ENCODE peak calls at places on chromosomes 12 and 14, in six cellular contexts. H, B, J, L, X and D are unnamed samples.

GRCh38 chr14:77707355-77707723 is 484 bp downstream of the ALKBH1 start:
- DNase-seq in B (no peak), L (no peak), X (no peak), H (peak; percentile 31), J (no peak), D (peak; percentile 73)

GRCh38 chr14:56099081-56099797 is 19.0 kb upstream of the PELI2 start:
- DNase-seq in X (no peak), H (no peak), L (no peak), J (no peak), B (no peak), D (no peak)

GRCh38 chr12:6335451-6336078 is 6.3 kb downstream of the TNFRSF1A start:
- DNase-seq in H (peak; percentile 86), X (peak; percentile 87), J (peak; percentile 95), L (peak; percentile 82), B (peak; percentile 84), D (peak; percentile 58)

GRCh38 chr12:25313591-25313990 is 62.9 kb upstream of the KRAS start:
- DNase-seq in H (no peak), B (no peak), J (no peak), X (no peak), L (no peak), D (no peak)

GRCh38 chr12:116916714-116917114 is 6.0 kb downstream of the FBXW8 start:
- DNase-seq in B (no peak), H (peak; percentile 78), X (no peak), L (no peak), J (no peak), D (peak; percentile 43)

GRCh38 chr12:93614917-93615596 is 42.6 kb downstream of the SOCS2 start:
- DNase-seq in L (no peak), H (no peak), X (no peak), B (no peak), J (no peak), D (no peak)

GRCh38 chr14:23217621-23218020 is 20.1 kb upstream of the RNF212B start:
- DNase-seq in L (no peak), X (no peak), B (no peak), J (no peak), H (no peak), D (no peak)

GRCh38 chr14:85453401-85453800 is 76.5 kb upstream of the FLRT2 start:
- DNase-seq in B (no peak), L (no peak), H (no peak), X (no peak), J (no peak), D (no peak)

GRCh38 chr12:10398168-10398567 is 8.3 kb upstream of the KLRK1 start:
- DNase-seq in B (no peak), J (no peak), H (no peak), L (no peak), X (no peak), D (no peak)

GRCh38 chr12:79012616-79013015 is 148.0 kb downstream of the SYT1 start:
- DNase-seq in B (no peak), J (no peak), X (no peak), L (no peak), H (no peak), D (no peak)

GRCh38 chr12:70507442-70507841 is 129.8 kb downstream of the PTPRB start:
- DNase-seq in J (no peak), L (no peak), B (no peak), H (no peak), X (no peak), D (no peak)

GRCh38 chr14:69247691-69248440 is 12.1 kb upstream of the GALNT16 start:
- DNase-seq in J (no peak), L (peak; percentile 83), X (no peak), H (no peak), B (no peak), D (no peak)

GRCh38 chr14:22848391-22849164 is 12.2 kb downstream of the MMP14 start:
- DNase-seq in X (peak; percentile 83), J (peak; percentile 94), L (peak; percentile 88), B (no peak), H (no peak), D (no peak)

GRCh38 chr12:4701383-4701782 is 18.8 kb upstream of the GALNT8 start:
- DNase-seq in H (no peak), J (peak; percentile 92), L (peak; percentile 19), B (no peak), X (no peak), D (no peak)

DNA sequence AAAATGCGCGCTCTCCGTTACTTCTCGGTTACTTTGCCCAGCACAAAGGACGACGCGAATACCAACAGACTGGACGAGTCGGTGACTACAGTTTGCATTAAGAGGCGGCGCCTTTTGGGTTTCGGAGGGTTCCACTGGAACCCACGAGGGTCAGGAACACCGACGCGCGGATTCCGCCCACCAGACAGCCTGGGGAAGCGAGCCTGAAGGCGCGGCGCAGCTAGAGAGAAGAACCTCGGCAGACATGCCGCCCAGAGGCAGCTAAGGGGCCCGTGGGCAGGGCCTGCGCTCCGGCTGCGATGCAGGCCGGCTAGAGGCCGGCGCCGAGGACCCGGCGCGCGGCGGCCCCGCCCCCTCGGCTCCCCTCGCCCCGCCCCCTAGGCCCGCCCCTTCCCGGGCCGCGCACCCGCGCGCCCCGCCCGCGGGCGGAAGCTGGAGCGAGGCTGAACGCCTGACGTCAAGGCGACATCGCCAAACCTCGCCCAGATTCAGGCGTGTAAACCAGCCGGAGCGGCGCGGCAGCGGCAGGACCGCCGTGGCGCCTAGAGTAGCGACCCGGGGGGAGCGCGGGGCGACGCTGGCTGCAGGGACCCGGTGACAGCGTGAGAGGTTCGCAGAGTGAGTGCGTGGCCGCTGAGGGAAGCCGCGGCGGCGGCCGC is at the start of gene RAP1B:
- DNase-seq in X (peak; percentile 95), H (peak; percentile 70), L (peak; percentile 89), B (peak; percentile 82), J (peak; percentile 94), D (peak; percentile 91)
- TF ChIP-seq POLR2A in X (peak; percentile 96), H (peak; percentile 89), L (peak; percentile 96), B (peak; percentile 95), J (peak; percentile 75), D (peak; percentile 90)

GRCh38 chr12:48119834-48120195 is 651 bp downstream of the PFKM start:
- DNase-seq in X (no peak), L (no peak), J (no peak), B (no peak), H (no peak), D (no peak)

GRCh38 chr12:48122065-48122834 is 3.1 kb downstream of the PFKM start:
- DNase-seq in J (no peak), B (no peak), H (no peak), X (no peak), L (no peak), D (peak; percentile 80)

GRCh38 chr12:48118491-48118890 is 673 bp upstream of the PFKM start:
- DNase-seq in J (no peak), B (no peak), X (no peak), L (no peak), H (no peak), D (peak; percentile 70)

GRCh38 chr12:48121522-48121921 is 2.4 kb downstream of the PFKM start:
- DNase-seq in J (no peak), B (no peak), X (no peak), H (no peak), L (no peak), D (no peak)

DNA sequence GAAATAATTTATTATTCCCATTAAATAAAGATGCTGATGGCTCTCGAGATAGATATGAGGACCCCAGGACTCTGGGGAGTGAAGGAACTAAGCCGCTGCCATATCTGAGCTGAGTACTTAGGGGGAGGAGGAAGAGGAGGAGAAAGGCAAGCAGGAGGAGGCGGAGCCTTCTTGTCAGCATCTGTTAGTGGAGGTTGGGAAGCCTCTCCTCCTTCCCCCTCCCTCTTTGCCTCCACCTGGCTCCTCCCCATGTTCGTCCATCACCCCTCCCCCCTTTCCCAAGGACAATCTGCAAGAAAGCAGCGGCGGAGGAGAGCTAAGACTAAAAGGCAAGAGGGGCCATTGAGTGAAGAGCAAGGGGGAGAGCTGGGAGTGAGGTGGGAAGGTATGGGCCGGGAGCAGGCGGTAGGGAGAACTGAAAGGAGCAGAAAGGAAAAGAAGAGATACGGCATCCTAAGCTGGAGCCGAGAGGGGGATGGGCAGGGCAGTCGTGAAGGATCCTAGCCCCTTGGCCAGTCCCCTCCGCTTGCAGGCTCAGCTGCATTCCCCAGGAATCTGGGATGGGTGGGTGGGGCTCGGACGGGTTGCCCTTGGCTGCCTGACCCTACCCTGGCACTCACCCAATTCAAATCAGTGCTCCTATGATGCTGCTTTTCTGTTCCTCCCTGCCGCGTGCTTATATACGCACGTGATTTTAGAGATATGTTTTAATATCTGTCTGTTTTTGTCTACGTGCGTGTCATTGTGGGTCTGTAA is at the start of gene PFKM:
- DNase-seq in X (peak; percentile 80), H (peak; percentile 93), B (peak; percentile 77), L (peak; percentile 91), J (no peak), D (peak; percentile 83)
- TF ChIP-seq POLR2A in X (peak; percentile 56), H (peak; percentile 47), B (no peak), L (peak; percentile 36), J (no peak), D (no peak)

DNA sequence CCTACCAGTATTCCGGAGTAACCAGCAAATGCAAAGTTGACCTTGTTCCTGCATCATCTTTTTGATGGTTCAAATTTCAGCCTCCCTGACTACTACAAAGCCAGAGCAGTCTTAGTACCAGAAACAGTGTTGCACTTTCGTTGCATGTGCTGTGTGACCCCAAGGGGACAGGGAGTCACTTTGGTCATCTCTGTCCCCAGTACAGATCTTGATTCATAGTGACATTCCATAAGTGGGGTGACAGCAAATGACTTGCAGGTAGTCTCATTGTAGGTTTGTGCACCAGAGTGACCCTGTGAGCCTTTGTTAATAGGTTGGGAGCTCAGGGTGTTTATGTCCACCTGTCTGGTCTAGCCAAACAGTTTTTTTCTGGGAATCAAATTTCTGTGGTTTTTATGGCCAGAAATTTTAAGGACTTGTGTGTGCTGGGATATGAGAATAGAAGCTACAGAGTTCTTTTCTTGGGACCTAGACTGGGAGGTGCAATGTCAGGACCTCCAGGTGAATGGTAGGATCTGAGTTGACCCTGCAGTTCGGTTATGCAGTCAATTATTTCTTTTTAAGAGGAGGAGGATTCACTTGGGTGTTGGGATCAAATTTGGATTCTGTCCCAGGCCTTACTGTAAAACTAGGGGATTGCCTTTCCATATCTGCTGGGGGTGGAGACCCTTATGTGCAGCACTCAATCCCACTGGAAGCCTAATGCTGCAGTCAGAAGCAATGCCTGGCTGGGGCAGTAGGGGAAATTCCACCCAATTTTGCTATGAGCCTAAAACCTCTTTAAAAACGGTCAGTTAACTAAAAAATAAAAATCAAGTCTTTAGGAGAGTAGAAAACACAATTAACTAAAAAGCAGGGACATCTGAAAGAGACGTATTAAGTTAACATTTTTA is 10.1 kb downstream of the EIF5 start:
- DNase-seq in H (no peak), X (no peak), J (no peak), L (no peak), B (no peak), D (no peak)
- TF ChIP-seq POLR2A in H (no peak), X (no peak), J (no peak), L (no peak), B (no peak), D (no peak)

DNA sequence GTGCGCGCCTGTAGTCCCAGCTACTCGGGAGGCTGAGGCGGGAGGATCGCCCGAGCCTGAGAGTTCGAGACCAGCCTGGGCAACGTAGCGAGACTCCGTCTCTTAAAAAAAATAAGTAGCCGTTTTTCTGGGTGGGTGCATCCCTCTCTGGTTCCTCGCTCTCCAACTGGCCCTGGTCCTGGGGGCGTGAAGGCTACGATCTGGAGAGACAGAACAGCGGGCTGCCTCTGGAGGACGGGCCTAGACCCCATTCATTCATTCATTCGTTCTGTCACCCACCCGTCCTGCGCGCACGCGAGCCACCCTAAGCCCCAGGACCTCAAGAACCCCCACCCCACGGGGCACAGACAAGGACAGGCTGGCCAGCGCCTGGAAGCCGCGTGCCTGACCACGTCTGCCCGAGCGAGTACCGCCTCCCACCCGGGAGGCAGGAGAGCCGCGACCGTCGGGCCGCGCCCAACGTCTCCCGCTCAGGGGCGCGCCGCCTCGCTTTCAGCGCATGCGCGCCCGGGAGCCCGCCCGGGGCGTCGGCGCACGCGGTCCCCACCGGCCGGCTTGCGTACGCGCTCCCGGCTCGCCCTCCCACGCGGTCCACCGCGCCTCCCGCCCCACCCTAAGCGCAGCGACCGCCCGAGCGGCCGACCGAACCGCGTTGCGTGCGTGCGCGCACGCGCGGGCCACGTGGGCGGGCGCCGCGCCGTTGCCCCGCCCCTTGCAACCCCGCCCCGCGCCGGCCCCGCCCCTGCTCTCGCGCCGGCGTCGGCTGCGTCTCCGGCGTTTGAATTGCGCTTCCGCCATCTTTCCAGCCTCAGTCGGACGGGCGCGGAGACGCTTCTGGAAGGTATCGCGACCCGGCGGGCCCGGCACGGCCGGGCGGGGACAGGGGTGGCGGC is at the start of gene RAN:
- DNase-seq in X (peak; percentile 97), J (peak; percentile 94), L (peak; percentile 91), H (peak; percentile 95), B (peak; percentile 85), D (peak; percentile 97)
- TF ChIP-seq POLR2A in X (peak; percentile 18), J (no peak), L (peak; percentile 41), H (peak; percentile 94), B (no peak), D (peak; percentile 95)